ENCODE peak calls at places on chromosome X, in six cellular contexts. U is kidney tubule cell, K is SK-N-DZ, Y is HFFc6, E is upper lobe of left lung, Q is colonic mucosa. X is an unnamed sample.

GRCh38 chrX:9465380-9466114 is 689 bp downstream of the TBL1X start:
- DNase-seq in U (peak), K (no peak), Y (no peak), E (peak), Q (peak), X (no peak)

GRCh38 chrX:7068939-7069367 is 78.6 kb upstream of the STS start:
- DNase-seq in U (no peak), K (peak), Y (no peak), E (no peak), Q (no peak), X (no peak)

GRCh38 chrX:34381241-34381640 is 249.1 kb upstream of the FAM47A start:
- DNase-seq in U (no peak), K (no peak), Y (peak), E (no peak), Q (no peak), X (no peak)

GRCh38 chrX:17741123-17741511 is 3.8 kb downstream of the SCML1 start:
- DNase-seq in U (no peak), K (no peak), Y (no peak), E (no peak), Q (peak), X (no peak)

GRCh38 chrX:118726887-118727685 is at the start of gene IL13RA1:
- DNase-seq in U (peak), K (peak), Y (peak), E (peak), Q (peak), X (peak)

GRCh38 chrX:71999535-71999934 is 88.9 kb downstream of the NHSL2 start:
- DNase-seq in U (no peak), K (no peak), Y (no peak), E (no peak), Q (no peak), X (no peak)

GRCh38 chrX:57906790-57907189 is 3.5 kb downstream of the ZXDA start:
- DNase-seq in U (peak), K (no peak), Y (peak), E (no peak), Q (no peak), X (no peak)

GRCh38 chrX:20317873-20318272 is 51.2 kb upstream of the RPS6KA3 start:
- DNase-seq in U (peak), K (no peak), Y (no peak), E (no peak), Q (no peak), X (no peak)

GRCh38 chrX:38514014-38514854 is 47.1 kb upstream of the TSPAN7 start:
- DNase-seq in U (no peak), K (no peak), Y (no peak), E (no peak), Q (no peak), X (no peak)

GRCh38 chrX:16695079-16695676 is 17.3 kb downstream of the CTPS2 start:
- DNase-seq in U (peak), K (peak), Y (peak), E (no peak), Q (peak), X (peak)

GRCh38 chrX:150765782-150766350 is 72.7 kb downstream of the MTMR1 start:
- DNase-seq in U (no peak), K (no peak), Y (no peak), E (no peak), Q (no peak), X (no peak)

GRCh38 chrX:23901065-23901464 is 6.7 kb downstream of the APOO start:
- DNase-seq in U (peak), K (no peak), Y (peak), E (no peak), Q (no peak), X (no peak)

GRCh38 chrX:19085975-19086772 is 36.1 kb downstream of the ADGRG2 start:
- DNase-seq in U (no peak), K (no peak), Y (no peak), E (no peak), Q (no peak), X (no peak)

GRCh38 chrX:56569378-56570061 is 6.1 kb downstream of the UBQLN2 start:
- DNase-seq in U (peak), K (no peak), Y (no peak), E (no peak), Q (no peak), X (no peak)

GRCh38 chrX:47278684-47279083 is 45.9 kb downstream of the USP11 start:
- DNase-seq in U (peak), K (no peak), Y (peak), E (no peak), Q (no peak), X (no peak)

GRCh38 chrX:137171626-137172025 is 137.8 kb upstream of the GPR101 start:
- DNase-seq in U (no peak), K (no peak), Y (no peak), E (no peak), Q (no peak), X (no peak)

GRCh38 chrX:23694606-23695005 is 27.3 kb downstream of the PRDX4 start:
- DNase-seq in U (peak), K (peak), Y (peak), E (no peak), Q (peak), X (peak)

GRCh38 chrX:137600769-137601168 is 34.8 kb downstream of the ZIC3 start:
- DNase-seq in U (no peak), K (no peak), Y (no peak), E (no peak), Q (no peak), X (no peak)

GRCh38 chrX:29687687-29688086 is 527.7 kb upstream of the MAGEB2 start:
- DNase-seq in U (peak), K (no peak), Y (peak), E (no peak), Q (no peak), X (no peak)

GRCh38 chrX:17939724-17940123 is 78.6 kb upstream of the RAI2 start:
- DNase-seq in U (no peak), K (no peak), Y (no peak), E (no peak), Q (no peak), X (no peak)

GRCh38 chrX:151458824-151459223 is 61.8 kb downstream of the VMA21 start:
- DNase-seq in U (peak), K (no peak), Y (no peak), E (no peak), Q (no peak), X (no peak)

GRCh38 chrX:302975-303374 is 15.6 kb downstream of the GTPBP6 start:
- DNase-seq in U (no peak), K (no peak), Y (no peak), E (no peak), Q (no peak), X (no peak)

GRCh38 chrX:152915541-152916241 is 17.8 kb downstream of the ZNF185 start:
- DNase-seq in U (peak), K (peak), Y (peak), E (no peak), Q (no peak), X (no peak)

GRCh38 chrX:48834383-48834709 is 1.1 kb downstream of the PCSK1N start:
- DNase-seq in U (peak), K (peak), Y (no peak), E (no peak), Q (no peak), X (no peak)